ENCODE peak calls at places on chromosomes 13 and 19, in seven cellular contexts. X, R, M, W, E, N and J are unnamed samples.

GRCh38 chr13:47017476-47017875 is 120.6 kb upstream of the HTR2A start:
- DNase-seq in X (no peak), R (peak; percentile 20), M (peak; percentile 26), W (no peak), E (peak; percentile 18), N (no peak), J (no peak)

GRCh38 chr13:112835344-112835743 is 133.7 kb upstream of the MCF2L start:
- DNase-seq in X (no peak), R (no peak), M (no peak), W (no peak), E (no peak), N (no peak), J (no peak)

GRCh38 chr19:18291590-18292459 is 10.4 kb upstream of the JUND start:
- DNase-seq in X (peak; percentile 65), R (peak; percentile 81), M (peak; percentile 72), W (peak; percentile 93), E (peak; percentile 85), N (peak; percentile 73), J (peak; percentile 83)

GRCh38 chr19:34963531-34964406 is at the start of gene ZNF792:
- DNase-seq in X (peak; percentile 31), R (peak; percentile 92), M (peak; percentile 50), W (peak; percentile 86), E (peak; percentile 93), N (peak; percentile 79), J (peak; percentile 54)

GRCh38 chr13:50672025-50672424 is 171.5 kb downstream of the DLEU7 start:
- DNase-seq in X (no peak), R (no peak), M (peak; percentile 68), W (no peak), E (no peak), N (no peak), J (no peak)

GRCh38 chr13:47306991-47307390 is 410.1 kb upstream of the HTR2A start:
- DNase-seq in X (no peak), R (no peak), M (no peak), W (no peak), E (no peak), N (no peak), J (no peak)

GRCh38 chr19:49556412-49557398 is 23.7 kb downstream of the NOSIP start:
- DNase-seq in X (no peak), R (no peak), M (no peak), W (peak; percentile 64), E (no peak), N (no peak), J (no peak)

GRCh38 chr13:77533875-77534788 is 1.4 kb upstream of the SCEL start:
- DNase-seq in X (no peak), R (no peak), M (no peak), W (no peak), E (no peak), N (no peak), J (no peak)

GRCh38 chr19:15540435-15540834 is 32.1 kb downstream of the CYP4F22 start:
- DNase-seq in X (no peak), R (no peak), M (no peak), W (no peak), E (no peak), N (no peak), J (no peak)

GRCh38 chr13:51148223-51148951 is 37.3 kb upstream of the C13orf42 start:
- DNase-seq in X (no peak), R (no peak), M (no peak), W (no peak), E (no peak), N (peak; percentile 25), J (no peak)

GRCh38 chr19:42284066-42284501 is 15.0 kb downstream of the CIC start:
- DNase-seq in X (peak; percentile 79), R (peak; percentile 98), M (peak; percentile 64), W (peak; percentile 91), E (peak; percentile 98), N (peak; percentile 80), J (peak; percentile 79)

GRCh38 chr19:58022283-58022660 is 11.6 kb upstream of the ZSCAN1 start:
- DNase-seq in X (no peak), R (no peak), M (no peak), W (no peak), E (no peak), N (no peak), J (no peak)

GRCh38 chr13:39963612-39964011 is 308.1 kb downstream of the COG6 start:
- DNase-seq in X (no peak), R (no peak), M (no peak), W (no peak), E (no peak), N (no peak), J (no peak)

GRCh38 chr13:113592571-113592970 is 8.0 kb downstream of the TFDP1 start:
- DNase-seq in X (no peak), R (no peak), M (no peak), W (peak; percentile 27), E (no peak), N (no peak), J (no peak)

GRCh38 chr19:53865918-53866696 is 1.6 kb upstream of the MYADM start:
- DNase-seq in X (peak; percentile 62), R (peak; percentile 89), M (peak; percentile 84), W (peak; percentile 93), E (peak; percentile 90), N (peak; percentile 79), J (peak; percentile 72)

GRCh38 chr19:54421521-54421920 is 6.3 kb downstream of the TTYH1 start:
- DNase-seq in X (no peak), R (peak; percentile 5), M (no peak), W (no peak), E (no peak), N (no peak), J (no peak)

GRCh38 chr13:90933097-90933826 is 414.2 kb upstream of the MIR17HG start:
- DNase-seq in X (no peak), R (no peak), M (no peak), W (no peak), E (no peak), N (no peak), J (no peak)

GRCh38 chr13:42660367-42660965 is 86.5 kb downstream of the TNFSF11 start:
- DNase-seq in X (no peak), R (no peak), M (peak; percentile 28), W (no peak), E (no peak), N (no peak), J (no peak)

GRCh38 chr13:35930665-35931631 is 200.2 kb downstream of the DCLK1 start:
- DNase-seq in X (no peak), R (no peak), M (no peak), W (no peak), E (no peak), N (no peak), J (no peak)

GRCh38 chr13:95275322-95276118 is 25.7 kb downstream of the ABCC4 start:
- DNase-seq in X (no peak), R (peak; percentile 16), M (peak; percentile 20), W (no peak), E (peak; percentile 51), N (no peak), J (no peak)